ENCODE peak calls at places on chromosomes 1 and 21, in ten cellular contexts. E, Z, A, H, U, G, K, V, F and P are unnamed samples.

GRCh38 chr1:241357366-241358305 is 631 bp upstream of the RGS7 start:
- DNase-seq in E (no peak), Z (peak), A (no peak), H (peak), U (peak), G (no peak), K (no peak), V (no peak), F (no peak), P (no peak)

GRCh38 chr1:167762061-167762746 is 40.4 kb downstream of the MPZL1 start:
- DNase-seq in E (no peak), Z (no peak), A (no peak), H (no peak), U (no peak), G (no peak), K (no peak), V (no peak), F (no peak), P (no peak)

GRCh38 chr21:26405735-26406361 is 167.2 kb downstream of the CYYR1 start:
- DNase-seq in E (no peak), Z (peak), A (no peak), H (peak), U (peak), G (no peak), K (no peak), V (peak), F (no peak), P (no peak)

GRCh38 chr1:22112505-22112904 is 30.4 kb downstream of the WNT4 start:
- DNase-seq in E (no peak), Z (no peak), A (no peak), H (no peak), U (no peak), G (no peak), K (no peak), V (no peak), F (no peak), P (no peak)

GRCh38 chr1:204065174-204065985 is 7.5 kb upstream of the SOX13 start:
- DNase-seq in E (no peak), Z (peak), A (no peak), H (peak), U (no peak), G (no peak), K (no peak), V (peak), F (peak), P (no peak)

GRCh38 chr1:2314803-2315710 is 76.3 kb downstream of the MORN1 start:
- DNase-seq in E (no peak), Z (peak), A (peak), H (peak), U (no peak), G (peak), K (no peak), V (no peak), F (no peak), P (peak)

GRCh38 chr21:45246014-45246413 is 41.7 kb downstream of the POFUT2 start:
- DNase-seq in E (no peak), Z (no peak), A (no peak), H (no peak), U (no peak), G (no peak), K (no peak), V (no peak), F (no peak), P (no peak)

GRCh38 chr1:11943619-11944018 is 9.1 kb downstream of the PLOD1 start:
- DNase-seq in E (peak), Z (no peak), A (no peak), H (no peak), U (no peak), G (no peak), K (no peak), V (no peak), F (no peak), P (no peak)

GRCh38 chr1:69982992-69983391 is 222.4 kb downstream of the LRRC40 start:
- DNase-seq in E (no peak), Z (peak), A (no peak), H (peak), U (peak), G (no peak), K (no peak), V (no peak), F (no peak), P (no peak)

GRCh38 chr1:67586596-67586995 is 98.4 kb upstream of the GADD45A start:
- DNase-seq in E (no peak), Z (peak), A (no peak), H (peak), U (no peak), G (no peak), K (no peak), V (no peak), F (no peak), P (no peak)

GRCh38 chr1:94142022-94142421 is 21.1 kb upstream of the ABCA4 start:
- DNase-seq in E (no peak), Z (peak), A (no peak), H (peak), U (no peak), G (no peak), K (no peak), V (no peak), F (no peak), P (no peak)

GRCh38 chr1:86705633-86705985 is 1.2 kb downstream of the SH3GLB1 start:
- DNase-seq in E (no peak), Z (no peak), A (no peak), H (no peak), U (peak), G (no peak), K (no peak), V (no peak), F (no peak), P (no peak)

GRCh38 chr1:36735939-36736730 is 253.4 kb upstream of the CSF3R start:
- DNase-seq in E (no peak), Z (no peak), A (no peak), H (no peak), U (no peak), G (no peak), K (no peak), V (no peak), F (no peak), P (no peak)

GRCh38 chr1:85343213-85343611 is 66.8 kb upstream of the BCL10 start:
- DNase-seq in E (peak), Z (no peak), A (no peak), H (no peak), U (no peak), G (no peak), K (no peak), V (no peak), F (no peak), P (no peak)

GRCh38 chr1:241457421-241457820 is 62.1 kb downstream of the FH start:
- DNase-seq in E (no peak), Z (no peak), A (no peak), H (no peak), U (no peak), G (no peak), K (no peak), V (no peak), F (no peak), P (no peak)

GRCh38 chr1:109636201-109636952 is 16.7 kb downstream of the AMPD2 start:
- DNase-seq in E (no peak), Z (peak), A (no peak), H (peak), U (no peak), G (no peak), K (no peak), V (no peak), F (no peak), P (no peak)

GRCh38 chr1:47656719-47657685 is 219.2 kb downstream of the FOXD2 start:
- DNase-seq in E (no peak), Z (no peak), A (no peak), H (no peak), U (no peak), G (no peak), K (no peak), V (peak), F (no peak), P (no peak)

GRCh38 chr1:192610114-192610958 is 25.6 kb upstream of the RGS13 start:
- DNase-seq in E (no peak), Z (peak), A (no peak), H (peak), U (no peak), G (no peak), K (no peak), V (no peak), F (no peak), P (no peak)

GRCh38 chr1:192732787-192733186 is 76.1 kb upstream of the RGS2 start:
- DNase-seq in E (no peak), Z (no peak), A (no peak), H (peak), U (no peak), G (no peak), K (no peak), V (no peak), F (no peak), P (no peak)

GRCh38 chr21:45790427-45790826 is 146.9 kb downstream of the PCBP3 start:
- DNase-seq in E (no peak), Z (peak), A (no peak), H (no peak), U (no peak), G (no peak), K (no peak), V (no peak), F (no peak), P (no peak)

GRCh38 chr21:35838987-35839763 is 221.2 kb downstream of the SETD4 start:
- DNase-seq in E (no peak), Z (no peak), A (no peak), H (no peak), U (peak), G (no peak), K (no peak), V (no peak), F (no peak), P (no peak)

GRCh38 chr1:56525463-56526155 is 53.8 kb downstream of the PLPP3 start:
- DNase-seq in E (no peak), Z (peak), A (no peak), H (peak), U (peak), G (no peak), K (peak), V (no peak), F (peak), P (no peak)

GRCh38 chr1:172356620-172357019 is 63.9 kb upstream of the C1orf105 start:
- DNase-seq in E (peak), Z (no peak), A (no peak), H (peak), U (peak), G (no peak), K (no peak), V (no peak), F (no peak), P (no peak)

GRCh38 chr1:178639326-178639725 is 85.7 kb upstream of the RALGPS2 start:
- DNase-seq in E (no peak), Z (no peak), A (no peak), H (no peak), U (no peak), G (no peak), K (no peak), V (no peak), F (no peak), P (no peak)

GRCh38 chr1:192604979-192605620 is 29.5 kb downstream of the RGS1 start:
- DNase-seq in E (no peak), Z (no peak), A (no peak), H (no peak), U (no peak), G (no peak), K (no peak), V (no peak), F (no peak), P (no peak)

GRCh38 chr1:87787551-87787950 is 458.9 kb downstream of the LMO4 start:
- DNase-seq in E (no peak), Z (no peak), A (no peak), H (peak), U (peak), G (no peak), K (no peak), V (no peak), F (no peak), P (no peak)

GRCh38 chr1:116402333-116402732 is 29.3 kb downstream of the ATP1A1 start:
- DNase-seq in E (no peak), Z (no peak), A (no peak), H (no peak), U (no peak), G (no peak), K (no peak), V (no peak), F (no peak), P (no peak)

GRCh38 chr1:215566556-215567490 is at the start of gene KCTD3:
- DNase-seq in E (peak), Z (peak), A (no peak), H (peak), U (peak), G (peak), K (no peak), V (peak), F (peak), P (no peak)